ENCODE peak calls at places on chromosomes 16 and 17, in seven cellular contexts. K, I, R, O, V, X and N are unnamed samples.

GRCh38 chr17:18859256-18859655 is 1.3 kb downstream of the PRPSAP2 start:
- DNase-seq in K (no peak), I (no peak), R (peak), O (peak), V (no peak), X (no peak), N (no peak)

GRCh38 chr17:30541802-30542201 is 64.6 kb downstream of the GOSR1 start:
- DNase-seq in K (no peak), I (no peak), R (no peak), O (no peak), V (no peak), X (no peak), N (no peak)

GRCh38 chr16:1331712-1332617 is 1.5 kb upstream of the BAIAP3 start:
- DNase-seq in K (no peak), I (peak), R (peak), O (no peak), V (peak), X (peak), N (peak)

GRCh38 chr17:41254861-41255260 is 323 bp upstream of the KRTAP9-9 start:
- DNase-seq in K (no peak), I (no peak), R (no peak), O (no peak), V (no peak), X (no peak), N (no peak)

GRCh38 chr16:102060-102855 is 24.2 kb downstream of the MPG start:
- DNase-seq in K (no peak), I (no peak), R (peak), O (no peak), V (no peak), X (no peak), N (no peak)

GRCh38 chr16:252366-253337 is 18.0 kb downstream of the FAM234A start:
- DNase-seq in K (no peak), I (no peak), R (peak), O (no peak), V (no peak), X (peak), N (no peak)

GRCh38 chr17:19482571-19482970 is 51.1 kb upstream of the SLC47A1 start:
- DNase-seq in K (no peak), I (no peak), R (no peak), O (peak), V (no peak), X (no peak), N (no peak)

GRCh38 chr17:78806451-78806850 is 24.4 kb upstream of the CYTH1 start:
- DNase-seq in K (no peak), I (no peak), R (no peak), O (peak), V (no peak), X (no peak), N (no peak)

GRCh38 chr17:69175812-69176517 is 34.3 kb upstream of the ABCA6 start:
- DNase-seq in K (no peak), I (no peak), R (peak), O (peak), V (no peak), X (no peak), N (no peak)

GRCh38 chr17:32927724-32928526 is at the start of gene TMEM98:
- DNase-seq in K (peak), I (peak), R (no peak), O (no peak), V (peak), X (no peak), N (no peak)

GRCh38 chr16:80113876-80114574 is 426.8 kb upstream of the DYNLRB2 start:
- DNase-seq in K (no peak), I (no peak), R (peak), O (no peak), V (no peak), X (peak), N (no peak)

GRCh38 chr16:7513429-7513828 is 180.8 kb downstream of the RBFOX1 start:
- DNase-seq in K (peak), I (no peak), R (no peak), O (no peak), V (no peak), X (no peak), N (no peak)

GRCh38 chr17:14594690-14595089 is 293.8 kb downstream of the HS3ST3B1 start:
- DNase-seq in K (no peak), I (no peak), R (no peak), O (peak), V (no peak), X (no peak), N (no peak)

GRCh38 chr17:18866866-18867813 is 9.2 kb downstream of the PRPSAP2 start:
- DNase-seq in K (no peak), I (no peak), R (no peak), O (no peak), V (no peak), X (no peak), N (no peak)

GRCh38 chr17:65797101-65797500 is 235.7 kb upstream of the AXIN2 start:
- DNase-seq in K (no peak), I (no peak), R (no peak), O (no peak), V (no peak), X (no peak), N (no peak)

GRCh38 chr16:3718628-3719027 is 1.3 kb upstream of the TRAP1 start:
- DNase-seq in K (no peak), I (no peak), R (no peak), O (no peak), V (no peak), X (no peak), N (no peak)

GRCh38 chr16:4021916-4022315 is 94.3 kb downstream of the ADCY9 start:
- DNase-seq in K (no peak), I (no peak), R (no peak), O (no peak), V (no peak), X (no peak), N (no peak)

GRCh38 chr17:13153036-13153435 is 135.2 kb upstream of the ELAC2 start:
- DNase-seq in K (no peak), I (no peak), R (no peak), O (peak), V (no peak), X (no peak), N (no peak)